ENCODE peak calls at places on chromosomes 7 and 10, in nine cellular contexts. One of them, this sample, is unnamed.

GRCh38 chr10:68981074-68981473 is 7.5 kb upstream of the KIFBP start:
- DNase-seq in brain microvascular endothelial cell: no peak
- DNase-seq in coronary artery: no peak
- DNase-seq in OCI-LY7: peak; percentile 19
- DNase-seq in astrocyte of the spinal cord: no peak
- DNase-seq in WERI-Rb-1: no peak
- DNase-seq in transverse colon: no peak
- DNase-seq in fibroblast of villous mesenchyme: no peak
- DNase-seq in upper lobe of right lung: no peak
- DNase-seq in this sample: no peak

GRCh38 chr7:138006106-138006505 is 4.2 kb upstream of the CREB3L2 start:
- DNase-seq in coronary artery: no peak
- DNase-seq in fibroblast of villous mesenchyme: no peak
- DNase-seq in WERI-Rb-1: no peak
- DNase-seq in astrocyte of the spinal cord: no peak
- DNase-seq in transverse colon: no peak
- DNase-seq in upper lobe of right lung: no peak
- DNase-seq in brain microvascular endothelial cell: no peak
- DNase-seq in OCI-LY7: no peak
- DNase-seq in this sample: no peak

GRCh38 chr7:84372712-84373111 is 178.1 kb upstream of the SEMA3A start:
- DNase-seq in brain microvascular endothelial cell: peak; percentile 1
- DNase-seq in coronary artery: no peak
- DNase-seq in OCI-LY7: no peak
- DNase-seq in astrocyte of the spinal cord: no peak
- DNase-seq in upper lobe of right lung: no peak
- DNase-seq in WERI-Rb-1: no peak
- DNase-seq in fibroblast of villous mesenchyme: peak; percentile 16
- DNase-seq in transverse colon: no peak
- DNase-seq in this sample: no peak

GRCh38 chr10:125450218-125450617 is 232.7 kb downstream of the TEX36 start:
- DNase-seq in fibroblast of villous mesenchyme: no peak
- DNase-seq in upper lobe of right lung: no peak
- DNase-seq in transverse colon: no peak
- DNase-seq in astrocyte of the spinal cord: no peak
- DNase-seq in OCI-LY7: no peak
- DNase-seq in brain microvascular endothelial cell: no peak
- DNase-seq in WERI-Rb-1: no peak
- DNase-seq in coronary artery: no peak
- DNase-seq in this sample: no peak

GRCh38 chr10:31761156-31761555 is 167.5 kb downstream of the ARHGAP12 start:
- DNase-seq in WERI-Rb-1: no peak
- DNase-seq in OCI-LY7: no peak
- DNase-seq in fibroblast of villous mesenchyme: peak; percentile 62
- DNase-seq in upper lobe of right lung: no peak
- DNase-seq in brain microvascular endothelial cell: no peak
- DNase-seq in astrocyte of the spinal cord: no peak
- DNase-seq in transverse colon: no peak
- DNase-seq in coronary artery: no peak
- DNase-seq in this sample: no peak

GRCh38 chr10:71337219-71337625 is 18.2 kb downstream of the SLC29A3 start:
- DNase-seq in astrocyte of the spinal cord: no peak
- DNase-seq in brain microvascular endothelial cell: no peak
- DNase-seq in coronary artery: no peak
- DNase-seq in upper lobe of right lung: no peak
- DNase-seq in fibroblast of villous mesenchyme: no peak
- DNase-seq in transverse colon: peak; percentile 52
- DNase-seq in OCI-LY7: no peak
- DNase-seq in WERI-Rb-1: peak; percentile 88
- DNase-seq in this sample: no peak

GRCh38 chr7:2173184-2173827 is 59.4 kb downstream of the MAD1L1 start:
- DNase-seq in transverse colon: no peak
- DNase-seq in upper lobe of right lung: peak; percentile 53
- DNase-seq in OCI-LY7: no peak
- DNase-seq in brain microvascular endothelial cell: peak; percentile 11
- DNase-seq in fibroblast of villous mesenchyme: no peak
- DNase-seq in coronary artery: no peak
- DNase-seq in astrocyte of the spinal cord: no peak
- DNase-seq in WERI-Rb-1: no peak
- DNase-seq in this sample: no peak

GRCh38 chr7:47811632-47812380 is 136.5 kb downstream of the PKD1L1 start:
- DNase-seq in OCI-LY7: no peak
- DNase-seq in transverse colon: no peak
- DNase-seq in coronary artery: no peak
- DNase-seq in brain microvascular endothelial cell: no peak
- DNase-seq in upper lobe of right lung: peak; percentile 40
- DNase-seq in WERI-Rb-1: no peak
- DNase-seq in fibroblast of villous mesenchyme: no peak
- DNase-seq in astrocyte of the spinal cord: no peak
- DNase-seq in this sample: no peak

GRCh38 chr10:44311563-44311905 is 73.4 kb downstream of the CXCL12 start:
- DNase-seq in coronary artery: no peak
- DNase-seq in upper lobe of right lung: no peak
- DNase-seq in transverse colon: no peak
- DNase-seq in fibroblast of villous mesenchyme: no peak
- DNase-seq in brain microvascular endothelial cell: no peak
- DNase-seq in astrocyte of the spinal cord: no peak
- DNase-seq in WERI-Rb-1: no peak
- DNase-seq in OCI-LY7: no peak
- DNase-seq in this sample: no peak

GRCh38 chr7:2165610-2166594 is 66.8 kb downstream of the MAD1L1 start:
- DNase-seq in OCI-LY7: peak; percentile 42
- DNase-seq in transverse colon: no peak
- DNase-seq in upper lobe of right lung: peak; percentile 57
- DNase-seq in WERI-Rb-1: no peak
- DNase-seq in fibroblast of villous mesenchyme: no peak
- DNase-seq in brain microvascular endothelial cell: no peak
- DNase-seq in astrocyte of the spinal cord: peak; percentile 14
- DNase-seq in coronary artery: peak; percentile 66
- DNase-seq in this sample: no peak

GRCh38 chr7:18496336-18496700 is 769 bp downstream of the HDAC9 start:
- DNase-seq in WERI-Rb-1: no peak
- DNase-seq in brain microvascular endothelial cell: no peak
- DNase-seq in fibroblast of villous mesenchyme: no peak
- DNase-seq in astrocyte of the spinal cord: peak; percentile 18
- DNase-seq in upper lobe of right lung: no peak
- DNase-seq in coronary artery: no peak
- DNase-seq in OCI-LY7: no peak
- DNase-seq in transverse colon: no peak
- DNase-seq in this sample: no peak

GRCh38 chr10:86346169-86346793 is 20.3 kb downstream of the GRID1 start:
- DNase-seq in astrocyte of the spinal cord: no peak
- DNase-seq in coronary artery: no peak
- DNase-seq in WERI-Rb-1: peak; percentile 87
- DNase-seq in fibroblast of villous mesenchyme: no peak
- DNase-seq in brain microvascular endothelial cell: no peak
- DNase-seq in transverse colon: no peak
- DNase-seq in OCI-LY7: no peak
- DNase-seq in upper lobe of right lung: peak; percentile 60
- DNase-seq in this sample: no peak

GRCh38 chr7:73671317-73671651 is 3.7 kb downstream of the VPS37D start:
- DNase-seq in fibroblast of villous mesenchyme: no peak
- DNase-seq in brain microvascular endothelial cell: no peak
- DNase-seq in upper lobe of right lung: no peak
- DNase-seq in astrocyte of the spinal cord: no peak
- DNase-seq in WERI-Rb-1: no peak
- DNase-seq in coronary artery: no peak
- DNase-seq in transverse colon: no peak
- DNase-seq in OCI-LY7: no peak
- DNase-seq in this sample: no peak

DNA sequence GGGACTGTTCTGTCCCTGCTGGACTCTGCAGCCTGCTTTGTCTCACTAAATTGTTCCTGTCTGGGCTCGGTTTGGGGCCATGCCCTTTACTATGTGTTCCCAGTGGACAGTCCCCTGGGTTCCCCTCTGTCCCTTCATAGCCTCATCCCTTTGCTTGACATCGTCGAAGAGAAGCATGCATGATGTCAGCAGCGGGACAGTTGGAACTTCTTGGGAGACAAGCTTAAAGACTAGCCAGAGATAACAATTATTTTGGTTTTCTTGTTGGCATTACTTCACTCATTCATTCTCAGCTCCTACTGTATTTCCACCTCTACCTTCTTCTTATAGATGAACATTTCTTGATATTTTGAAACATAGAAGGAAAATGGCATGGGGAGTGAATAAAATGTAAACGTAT is 2.7 kb downstream of the EPHB6 start:
- DNase-seq in fibroblast of villous mesenchyme: no peak
- DNase-seq in OCI-LY7: no peak
- DNase-seq in transverse colon: no peak
- DNase-seq in WERI-Rb-1: no peak
- DNase-seq in astrocyte of the spinal cord: no peak
- DNase-seq in upper lobe of right lung: no peak
- DNase-seq in coronary artery: no peak
- DNase-seq in brain microvascular endothelial cell: no peak
- DNase-seq in this sample: no peak
- H3K4me3 ChIP-seq in fibroblast of villous mesenchyme: no peak overlapping the region
- H3K4me3 ChIP-seq in OCI-LY7: no peak overlapping the region
- H3K4me3 ChIP-seq in transverse colon: no peak overlapping the region
- H3K4me3 ChIP-seq in WERI-Rb-1: no peak overlapping the region
- H3K4me3 ChIP-seq in astrocyte of the spinal cord: no peak overlapping the region
- H3K4me3 ChIP-seq in upper lobe of right lung: no peak overlapping the region
- H3K4me3 ChIP-seq in coronary artery: no peak overlapping the region
- H3K4me3 ChIP-seq in brain microvascular endothelial cell: no peak overlapping the region
- H3K4me3 ChIP-seq in this sample: no peak overlapping the region

GRCh38 chr7:28900311-28900710 is 57.8 kb downstream of the TRIL start:
- DNase-seq in WERI-Rb-1: peak; percentile 88
- DNase-seq in brain microvascular endothelial cell: no peak
- DNase-seq in OCI-LY7: no peak
- DNase-seq in coronary artery: no peak
- DNase-seq in astrocyte of the spinal cord: no peak
- DNase-seq in fibroblast of villous mesenchyme: no peak
- DNase-seq in upper lobe of right lung: no peak
- DNase-seq in transverse colon: no peak
- DNase-seq in this sample: peak; percentile 9

GRCh38 chr7:28908775-28909174 is 49.4 kb downstream of the TRIL start:
- DNase-seq in OCI-LY7: no peak
- DNase-seq in coronary artery: no peak
- DNase-seq in astrocyte of the spinal cord: no peak
- DNase-seq in fibroblast of villous mesenchyme: no peak
- DNase-seq in WERI-Rb-1: no peak
- DNase-seq in transverse colon: no peak
- DNase-seq in upper lobe of right lung: no peak
- DNase-seq in brain microvascular endothelial cell: no peak
- DNase-seq in this sample: no peak

GRCh38 chr7:28904539-28905143 is 53.5 kb downstream of the TRIL start:
- DNase-seq in transverse colon: no peak
- DNase-seq in fibroblast of villous mesenchyme: peak; percentile 57
- DNase-seq in upper lobe of right lung: no peak
- DNase-seq in astrocyte of the spinal cord: no peak
- DNase-seq in coronary artery: no peak
- DNase-seq in WERI-Rb-1: peak; percentile 48
- DNase-seq in OCI-LY7: no peak
- DNase-seq in brain microvascular endothelial cell: no peak
- DNase-seq in this sample: no peak

DNA sequence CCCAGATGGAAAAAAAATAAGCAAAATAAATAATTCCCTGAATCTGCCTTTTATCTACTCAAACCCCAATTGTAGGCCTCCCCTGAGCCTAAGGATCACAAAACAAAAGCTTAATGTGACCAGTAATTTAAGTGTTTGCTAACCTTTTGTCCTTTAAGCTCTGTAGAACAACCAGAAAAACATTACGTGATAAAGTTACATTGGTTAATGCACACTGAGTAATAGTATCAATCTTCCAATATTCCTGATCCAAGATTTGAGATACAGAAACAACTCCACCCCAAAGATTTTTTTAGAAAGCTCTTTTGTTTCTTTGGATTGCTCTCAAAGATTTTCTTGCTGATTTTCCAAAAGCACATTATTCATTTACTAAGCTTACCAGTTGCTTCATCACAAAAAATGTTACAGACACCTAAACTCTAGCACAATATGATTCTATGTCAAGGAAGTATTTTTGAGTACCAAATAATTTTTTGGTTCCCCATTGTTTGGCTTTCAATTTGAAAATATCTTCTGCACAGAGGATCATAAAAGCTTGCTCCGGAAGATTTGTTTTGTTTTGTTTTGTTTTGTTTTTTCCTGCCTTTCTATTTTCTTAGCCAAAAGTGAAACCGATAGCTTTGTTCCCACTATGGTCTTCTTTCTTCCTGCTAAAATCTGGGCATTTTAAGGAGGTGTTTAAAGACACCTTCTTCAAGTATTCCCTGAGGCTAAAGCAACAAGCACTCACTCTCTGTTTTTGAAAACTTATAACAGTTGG is 54.2 kb downstream of the TRIL start:
- DNase-seq in transverse colon: no peak
- DNase-seq in coronary artery: no peak
- DNase-seq in upper lobe of right lung: no peak
- DNase-seq in OCI-LY7: no peak
- DNase-seq in fibroblast of villous mesenchyme: peak; percentile 19
- DNase-seq in astrocyte of the spinal cord: no peak
- DNase-seq in WERI-Rb-1: no peak
- DNase-seq in brain microvascular endothelial cell: no peak
- DNase-seq in this sample: no peak
- H3K4me3 ChIP-seq in transverse colon: peak overlapping the region; percentile 10
- H3K4me3 ChIP-seq in coronary artery: peak overlapping the region; percentile 49
- H3K4me3 ChIP-seq in upper lobe of right lung: peak overlapping the region; percentile 34
- H3K4me3 ChIP-seq in OCI-LY7: no peak overlapping the region
- H3K4me3 ChIP-seq in fibroblast of villous mesenchyme: peak overlapping the region; percentile 53
- H3K4me3 ChIP-seq in astrocyte of the spinal cord: peak overlapping the region; percentile 3
- H3K4me3 ChIP-seq in WERI-Rb-1: no peak overlapping the region
- H3K4me3 ChIP-seq in brain microvascular endothelial cell: peak overlapping the region; percentile 26
- H3K4me3 ChIP-seq in this sample: peak overlapping the region; percentile 34

DNA sequence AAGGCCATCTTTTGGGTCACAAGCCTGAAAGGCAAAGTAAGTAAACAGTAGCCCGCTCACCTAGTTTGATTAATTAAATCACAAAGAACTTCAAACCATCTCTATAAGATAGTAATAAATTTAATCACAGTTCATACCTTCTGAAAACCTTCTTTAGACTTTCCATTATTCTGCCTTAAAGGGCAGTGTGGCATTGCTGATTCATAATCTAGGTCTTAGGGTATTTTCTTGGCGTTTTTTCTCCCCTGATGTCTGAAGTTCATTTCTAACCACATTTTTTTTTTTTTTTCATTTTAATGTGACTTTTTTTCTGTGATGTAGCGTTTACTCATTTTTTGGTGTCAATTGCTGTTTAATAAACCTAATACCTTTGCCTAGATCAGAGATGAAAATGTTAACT is 27.5 kb downstream of the LOXL4 start:
- DNase-seq in fibroblast of villous mesenchyme: no peak
- DNase-seq in astrocyte of the spinal cord: no peak
- DNase-seq in coronary artery: no peak
- DNase-seq in WERI-Rb-1: no peak
- DNase-seq in upper lobe of right lung: no peak
- DNase-seq in brain microvascular endothelial cell: no peak
- DNase-seq in transverse colon: no peak
- DNase-seq in OCI-LY7: no peak
- DNase-seq in this sample: no peak
- H3K4me3 ChIP-seq in fibroblast of villous mesenchyme: no peak overlapping the region
- H3K4me3 ChIP-seq in astrocyte of the spinal cord: no peak overlapping the region
- H3K4me3 ChIP-seq in coronary artery: no peak overlapping the region
- H3K4me3 ChIP-seq in WERI-Rb-1: no peak overlapping the region
- H3K4me3 ChIP-seq in upper lobe of right lung: no peak overlapping the region
- H3K4me3 ChIP-seq in brain microvascular endothelial cell: no peak overlapping the region
- H3K4me3 ChIP-seq in transverse colon: no peak overlapping the region
- H3K4me3 ChIP-seq in OCI-LY7: no peak overlapping the region
- H3K4me3 ChIP-seq in this sample: no peak overlapping the region

GRCh38 chr7:152780935-152781334 is 21.4 kb downstream of the ACTR3B start:
- DNase-seq in transverse colon: no peak
- DNase-seq in upper lobe of right lung: no peak
- DNase-seq in fibroblast of villous mesenchyme: no peak
- DNase-seq in brain microvascular endothelial cell: no peak
- DNase-seq in WERI-Rb-1: no peak
- DNase-seq in coronary artery: no peak
- DNase-seq in astrocyte of the spinal cord: no peak
- DNase-seq in OCI-LY7: no peak
- DNase-seq in this sample: no peak
- H3K4me3 ChIP-seq in transverse colon: no peak overlapping the region
- H3K4me3 ChIP-seq in upper lobe of right lung: no peak overlapping the region
- H3K4me3 ChIP-seq in fibroblast of villous mesenchyme: no peak overlapping the region
- H3K4me3 ChIP-seq in brain microvascular endothelial cell: no peak overlapping the region
- H3K4me3 ChIP-seq in WERI-Rb-1: no peak overlapping the region
- H3K4me3 ChIP-seq in coronary artery: no peak overlapping the region
- H3K4me3 ChIP-seq in astrocyte of the spinal cord: no peak overlapping the region
- H3K4me3 ChIP-seq in OCI-LY7: no peak overlapping the region
- H3K4me3 ChIP-seq in this sample: no peak overlapping the region

This sample was measured in skeletal muscle cell.